ENCODE peak calls at places on chromosome 5, in five cellular contexts. One of them, this sample, is unnamed.

GRCh38 chr5:72543365-72543764 is 36.2 kb upstream of the ZNF366 start:
- DNase-seq in astrocyte of the cerebellum: peak; percentile 93
- DNase-seq in T-helper 1 cell: no peak
- DNase-seq in NCI-H2171 treated with DMSO at 0.1 percent for 48 hours: no peak
- DNase-seq in activated T-cell treated with anti-CD3 and anti-CD28 coated beads, Interleukin-2, amount 50 U/mL, for 4 hours: no peak
- DNase-seq in this sample: no peak

GRCh38 chr5:111996574-111996973 is 239.6 kb upstream of the NREP start:
- DNase-seq in astrocyte of the cerebellum: no peak
- DNase-seq in NCI-H2171 treated with DMSO at 0.1 percent for 48 hours: no peak
- DNase-seq in T-helper 1 cell: no peak
- DNase-seq in activated T-cell treated with anti-CD3 and anti-CD28 coated beads, Interleukin-2, amount 50 U/mL, for 4 hours: no peak
- DNase-seq in this sample: no peak

GRCh38 chr5:136132087-136132486 is 558 bp upstream of the SMAD5 start:
- DNase-seq in astrocyte of the cerebellum: no peak
- DNase-seq in activated T-cell treated with anti-CD3 and anti-CD28 coated beads, Interleukin-2, amount 50 U/mL, for 4 hours: no peak
- DNase-seq in T-helper 1 cell: no peak
- DNase-seq in NCI-H2171 treated with DMSO at 0.1 percent for 48 hours: no peak
- DNase-seq in this sample: no peak

GRCh38 chr5:130096488-130096887 is 192.2 kb downstream of the CHSY3 start:
- DNase-seq in T-helper 1 cell: no peak
- DNase-seq in astrocyte of the cerebellum: no peak
- DNase-seq in activated T-cell treated with anti-CD3 and anti-CD28 coated beads, Interleukin-2, amount 50 U/mL, for 4 hours: no peak
- DNase-seq in NCI-H2171 treated with DMSO at 0.1 percent for 48 hours: no peak
- DNase-seq in this sample: no peak

GRCh38 chr5:174090147-174090546 is 44.6 kb downstream of the NSG2 start:
- DNase-seq in activated T-cell treated with anti-CD3 and anti-CD28 coated beads, Interleukin-2, amount 50 U/mL, for 4 hours: no peak
- DNase-seq in astrocyte of the cerebellum: no peak
- DNase-seq in T-helper 1 cell: no peak
- DNase-seq in NCI-H2171 treated with DMSO at 0.1 percent for 48 hours: no peak
- DNase-seq in this sample: no peak

GRCh38 chr5:10858307-10858706 is 97.3 kb upstream of the DAP start:
- DNase-seq in NCI-H2171 treated with DMSO at 0.1 percent for 48 hours: no peak
- DNase-seq in activated T-cell treated with anti-CD3 and anti-CD28 coated beads, Interleukin-2, amount 50 U/mL, for 4 hours: no peak
- DNase-seq in astrocyte of the cerebellum: no peak
- DNase-seq in T-helper 1 cell: no peak
- DNase-seq in this sample: no peak

GRCh38 chr5:107840161-107840560 is 169.4 kb upstream of the EFNA5 start:
- DNase-seq in astrocyte of the cerebellum: no peak
- DNase-seq in NCI-H2171 treated with DMSO at 0.1 percent for 48 hours: no peak
- DNase-seq in activated T-cell treated with anti-CD3 and anti-CD28 coated beads, Interleukin-2, amount 50 U/mL, for 4 hours: no peak
- DNase-seq in T-helper 1 cell: no peak
- DNase-seq in this sample: no peak

GRCh38 chr5:40679998-40680681 is 425 bp downstream of the PTGER4 start:
- DNase-seq in T-helper 1 cell: peak; percentile 36
- DNase-seq in activated T-cell treated with anti-CD3 and anti-CD28 coated beads, Interleukin-2, amount 50 U/mL, for 4 hours: no peak
- DNase-seq in astrocyte of the cerebellum: no peak
- DNase-seq in NCI-H2171 treated with DMSO at 0.1 percent for 48 hours: no peak
- DNase-seq in this sample: no peak

GRCh38 chr5:168433982-168434381 is 52.3 kb upstream of the RARS1 start:
- DNase-seq in activated T-cell treated with anti-CD3 and anti-CD28 coated beads, Interleukin-2, amount 50 U/mL, for 4 hours: no peak
- DNase-seq in NCI-H2171 treated with DMSO at 0.1 percent for 48 hours: no peak
- DNase-seq in astrocyte of the cerebellum: no peak
- DNase-seq in T-helper 1 cell: no peak
- DNase-seq in this sample: no peak

GRCh38 chr5:126335871-126336270 is 87.3 kb upstream of the GRAMD2B start:
- DNase-seq in activated T-cell treated with anti-CD3 and anti-CD28 coated beads, Interleukin-2, amount 50 U/mL, for 4 hours: no peak
- DNase-seq in NCI-H2171 treated with DMSO at 0.1 percent for 48 hours: no peak
- DNase-seq in astrocyte of the cerebellum: no peak
- DNase-seq in T-helper 1 cell: no peak
- DNase-seq in this sample: no peak

GRCh38 chr5:83942155-83942554 is 221.5 kb upstream of the HAPLN1 start:
- DNase-seq in T-helper 1 cell: no peak
- DNase-seq in activated T-cell treated with anti-CD3 and anti-CD28 coated beads, Interleukin-2, amount 50 U/mL, for 4 hours: no peak
- DNase-seq in astrocyte of the cerebellum: no peak
- DNase-seq in NCI-H2171 treated with DMSO at 0.1 percent for 48 hours: no peak
- DNase-seq in this sample: no peak

GRCh38 chr5:124963236-124963929 is 216.9 kb upstream of the ZNF608 start:
- DNase-seq in astrocyte of the cerebellum: peak; percentile 40
- DNase-seq in activated T-cell treated with anti-CD3 and anti-CD28 coated beads, Interleukin-2, amount 50 U/mL, for 4 hours: no peak
- DNase-seq in NCI-H2171 treated with DMSO at 0.1 percent for 48 hours: no peak
- DNase-seq in T-helper 1 cell: no peak
- DNase-seq in this sample: no peak

GRCh38 chr5:117803533-117803932 is 1184.8 kb downstream of the DTWD2 start:
- DNase-seq in T-helper 1 cell: no peak
- DNase-seq in NCI-H2171 treated with DMSO at 0.1 percent for 48 hours: no peak
- DNase-seq in activated T-cell treated with anti-CD3 and anti-CD28 coated beads, Interleukin-2, amount 50 U/mL, for 4 hours: no peak
- DNase-seq in astrocyte of the cerebellum: no peak
- DNase-seq in this sample: no peak

GRCh38 chr5:68504306-68504705 is 288.8 kb downstream of the PIK3R1 start:
- DNase-seq in NCI-H2171 treated with DMSO at 0.1 percent for 48 hours: no peak
- DNase-seq in astrocyte of the cerebellum: no peak
- DNase-seq in activated T-cell treated with anti-CD3 and anti-CD28 coated beads, Interleukin-2, amount 50 U/mL, for 4 hours: no peak
- DNase-seq in T-helper 1 cell: no peak
- DNase-seq in this sample: no peak

GRCh38 chr5:137218471-137218870 is 280.7 kb downstream of the SPOCK1 start:
- DNase-seq in NCI-H2171 treated with DMSO at 0.1 percent for 48 hours: no peak
- DNase-seq in astrocyte of the cerebellum: peak; percentile 70
- DNase-seq in T-helper 1 cell: no peak
- DNase-seq in activated T-cell treated with anti-CD3 and anti-CD28 coated beads, Interleukin-2, amount 50 U/mL, for 4 hours: no peak
- DNase-seq in this sample: no peak

GRCh38 chr5:180282281-180282680 is 9.6 kb downstream of the MAPK9 start:
- DNase-seq in astrocyte of the cerebellum: no peak
- DNase-seq in activated T-cell treated with anti-CD3 and anti-CD28 coated beads, Interleukin-2, amount 50 U/mL, for 4 hours: no peak
- DNase-seq in T-helper 1 cell: no peak
- DNase-seq in NCI-H2171 treated with DMSO at 0.1 percent for 48 hours: no peak
- DNase-seq in this sample: no peak

GRCh38 chr5:88768411-88768810 is 114.6 kb downstream of the MEF2C start:
- DNase-seq in astrocyte of the cerebellum: no peak
- DNase-seq in NCI-H2171 treated with DMSO at 0.1 percent for 48 hours: no peak
- DNase-seq in activated T-cell treated with anti-CD3 and anti-CD28 coated beads, Interleukin-2, amount 50 U/mL, for 4 hours: no peak
- DNase-seq in T-helper 1 cell: no peak
- DNase-seq in this sample: no peak

GRCh38 chr5:59035681-59036080 is 452.8 kb downstream of the RAB3C start:
- DNase-seq in astrocyte of the cerebellum: no peak
- DNase-seq in T-helper 1 cell: no peak
- DNase-seq in activated T-cell treated with anti-CD3 and anti-CD28 coated beads, Interleukin-2, amount 50 U/mL, for 4 hours: no peak
- DNase-seq in NCI-H2171 treated with DMSO at 0.1 percent for 48 hours: no peak
- DNase-seq in this sample: no peak

GRCh38 chr5:75059887-75060286 is 7.5 kb upstream of the GCNT4 start:
- DNase-seq in T-helper 1 cell: peak; percentile 54
- DNase-seq in astrocyte of the cerebellum: no peak
- DNase-seq in NCI-H2171 treated with DMSO at 0.1 percent for 48 hours: no peak
- DNase-seq in activated T-cell treated with anti-CD3 and anti-CD28 coated beads, Interleukin-2, amount 50 U/mL, for 4 hours: peak; percentile 33
- DNase-seq in this sample: no peak

GRCh38 chr5:178333821-178334481 is 101.3 kb upstream of the PHYKPL start:
- DNase-seq in astrocyte of the cerebellum: no peak
- DNase-seq in T-helper 1 cell: no peak
- DNase-seq in activated T-cell treated with anti-CD3 and anti-CD28 coated beads, Interleukin-2, amount 50 U/mL, for 4 hours: no peak
- DNase-seq in NCI-H2171 treated with DMSO at 0.1 percent for 48 hours: no peak
- DNase-seq in this sample: no peak

GRCh38 chr5:61097465-61097864 is 64.8 kb downstream of the SMIM15 start:
- DNase-seq in T-helper 1 cell: no peak
- DNase-seq in activated T-cell treated with anti-CD3 and anti-CD28 coated beads, Interleukin-2, amount 50 U/mL, for 4 hours: no peak
- DNase-seq in NCI-H2171 treated with DMSO at 0.1 percent for 48 hours: no peak
- DNase-seq in astrocyte of the cerebellum: no peak
- DNase-seq in this sample: no peak

GRCh38 chr5:43281840-43282658 is 31.2 kb downstream of the HMGCS1 start:
- DNase-seq in astrocyte of the cerebellum: no peak
- DNase-seq in NCI-H2171 treated with DMSO at 0.1 percent for 48 hours: no peak
- DNase-seq in activated T-cell treated with anti-CD3 and anti-CD28 coated beads, Interleukin-2, amount 50 U/mL, for 4 hours: no peak
- DNase-seq in T-helper 1 cell: no peak
- DNase-seq in this sample: no peak

GRCh38 chr5:113524927-113525326 is 11.4 kb downstream of the YTHDC2 start:
- DNase-seq in activated T-cell treated with anti-CD3 and anti-CD28 coated beads, Interleukin-2, amount 50 U/mL, for 4 hours: no peak
- DNase-seq in astrocyte of the cerebellum: no peak
- DNase-seq in NCI-H2171 treated with DMSO at 0.1 percent for 48 hours: no peak
- DNase-seq in T-helper 1 cell: no peak
- DNase-seq in this sample: no peak

GRCh38 chr5:660491-661030 is 32.6 kb downstream of the TPPP start:
- DNase-seq in T-helper 1 cell: no peak
- DNase-seq in activated T-cell treated with anti-CD3 and anti-CD28 coated beads, Interleukin-2, amount 50 U/mL, for 4 hours: no peak
- DNase-seq in astrocyte of the cerebellum: no peak
- DNase-seq in NCI-H2171 treated with DMSO at 0.1 percent for 48 hours: no peak
- DNase-seq in this sample: no peak

GRCh38 chr5:139746691-139747582 is 48.7 kb upstream of the PSD2 start:
- DNase-seq in activated T-cell treated with anti-CD3 and anti-CD28 coated beads, Interleukin-2, amount 50 U/mL, for 4 hours: peak; percentile 81
- DNase-seq in T-helper 1 cell: peak; percentile 44
- DNase-seq in NCI-H2171 treated with DMSO at 0.1 percent for 48 hours: peak; percentile 87
- DNase-seq in astrocyte of the cerebellum: no peak
- DNase-seq in this sample: peak; percentile 56

GRCh38 chr5:150632305-150633160 is 7.9 kb upstream of the SYNPO start:
- DNase-seq in NCI-H2171 treated with DMSO at 0.1 percent for 48 hours: peak; percentile 77
- DNase-seq in T-helper 1 cell: no peak
- DNase-seq in astrocyte of the cerebellum: no peak
- DNase-seq in activated T-cell treated with anti-CD3 and anti-CD28 coated beads, Interleukin-2, amount 50 U/mL, for 4 hours: no peak
- DNase-seq in this sample: no peak

This sample was measured in effector memory CD4-positive, alpha-beta T cell.